ENCODE peak calls at places on chromosome 5, in ten cellular contexts. O is GM12892, M is erythroblast, T is HCT116, U is body of pancreas, P is IMR-90, F is upper lobe of left lung, B is gastrocnemius medialis, E is transverse colon, J is endothelial cell of umbilical vein. D is an unnamed sample.

GRCh38 chr5:172862165-172862801 is 28.2 kb downstream of the ERGIC1 start:
- DNase-seq in T (no peak), O (no peak), F (no peak), E (no peak), P (peak), J (peak), B (peak), M (no peak), U (no peak), D (no peak)

GRCh38 chr5:22699319-22699718 is 153.8 kb downstream of the CDH12 start:
- DNase-seq in F (no peak), O (no peak), E (no peak), U (no peak), T (no peak), P (peak), J (peak), M (no peak), B (no peak), D (no peak)

GRCh38 chr5:68067353-68067752 is 148.2 kb upstream of the PIK3R1 start:
- DNase-seq in M (no peak), E (no peak), J (no peak), T (no peak), O (no peak), P (no peak), F (no peak), B (no peak), U (no peak), D (no peak)

GRCh38 chr5:90410178-90410762 is 714 bp upstream of the CETN3 start:
- DNase-seq in E (no peak), P (no peak), T (no peak), U (no peak), J (no peak), M (peak), O (no peak), B (no peak), F (no peak), D (no peak)

GRCh38 chr5:89572696-89573095 is 689.7 kb upstream of the MEF2C start:
- DNase-seq in E (no peak), O (no peak), T (no peak), M (no peak), F (no peak), B (no peak), U (no peak), J (no peak), P (peak), D (no peak)

GRCh38 chr5:103703617-103704016 is 141.0 kb upstream of the NUDT12 start:
- DNase-seq in O (no peak), J (no peak), E (no peak), B (no peak), T (no peak), P (no peak), M (no peak), F (no peak), U (no peak), D (no peak)

GRCh38 chr5:1359713-1360112 is 14.8 kb upstream of the CLPTM1L start:
- DNase-seq in B (no peak), P (no peak), E (no peak), T (no peak), M (no peak), F (no peak), U (no peak), J (no peak), O (no peak), D (no peak)

GRCh38 chr5:73418244-73418691 is 30.3 kb downstream of the FOXD1 start:
- DNase-seq in F (no peak), E (no peak), P (no peak), U (no peak), B (no peak), J (no peak), O (no peak), M (no peak), T (no peak), D (no peak)

GRCh38 chr5:151757233-151758140 is 944 bp downstream of the ATOX1 start:
- DNase-seq in U (no peak), B (no peak), P (no peak), F (no peak), J (no peak), E (no peak), M (no peak), O (peak), T (no peak), D (no peak)

GRCh38 chr5:141760193-141760592 is 78.2 kb upstream of the ARAP3 start:
- DNase-seq in B (no peak), E (no peak), M (no peak), J (no peak), T (no peak), U (no peak), F (no peak), P (no peak), O (no peak), D (no peak)

GRCh38 chr5:163306421-163306820 is 131.0 kb upstream of the CCNG1 start:
- DNase-seq in B (no peak), P (no peak), T (peak), E (no peak), O (no peak), F (no peak), J (peak), M (peak), U (no peak), D (no peak)

GRCh38 chr5:2038337-2039179 is 155.8 kb upstream of the IRX4 start:
- DNase-seq in E (peak), F (peak), B (peak), J (peak), M (peak), U (peak), T (peak), O (peak), P (peak), D (peak)

GRCh38 chr5:51398875-51399635 is 15.8 kb downstream of the ISL1 start:
- DNase-seq in O (no peak), E (no peak), F (no peak), P (no peak), U (no peak), T (no peak), M (no peak), B (no peak), J (no peak), D (no peak)

GRCh38 chr5:17021363-17021932 is 85.4 kb upstream of the MYO10 start:
- DNase-seq in E (no peak), J (no peak), U (no peak), T (no peak), O (no peak), B (no peak), P (peak), F (no peak), M (no peak), D (no peak)

GRCh38 chr5:39015743-39016586 is 58.2 kb downstream of the RICTOR start:
- DNase-seq in F (no peak), U (no peak), P (peak), M (no peak), O (no peak), J (no peak), B (no peak), E (no peak), T (no peak), D (no peak)

GRCh38 chr5:71601222-71602026 is 14.3 kb downstream of the MCCC2 start:
- DNase-seq in E (peak), T (peak), M (peak), B (peak), F (peak), O (peak), J (peak), P (peak), U (peak), D (peak)

GRCh38 chr5:176535101-176535654 is 2.0 kb downstream of the RNF44 start:
- DNase-seq in T (no peak), P (peak), B (no peak), E (peak), J (peak), M (peak), O (peak), U (no peak), F (peak), D (no peak)

GRCh38 chr5:115623632-115624031 is 2.2 kb downstream of the TMED7 start:
- DNase-seq in P (no peak), M (peak), E (no peak), U (no peak), T (no peak), B (no peak), O (no peak), J (no peak), F (no peak), D (no peak)

GRCh38 chr5:115627295-115627825 is 1.5 kb upstream of the TMED7 start:
- DNase-seq in E (no peak), U (no peak), B (no peak), P (no peak), J (no peak), M (peak), F (no peak), T (no peak), O (no peak), D (no peak)

GRCh38 chr5:115624994-115625393 is 842 bp downstream of the TMED7 start:
- DNase-seq in O (no peak), J (no peak), U (no peak), F (no peak), M (peak), E (no peak), B (no peak), P (no peak), T (no peak), D (no peak)

GRCh38 chr5:115626444-115626823 is 598 bp upstream of the TMED7 start:
- DNase-seq in E (no peak), U (no peak), P (peak), J (no peak), M (no peak), O (no peak), T (peak), B (no peak), F (no peak), D (peak)

DNA sequence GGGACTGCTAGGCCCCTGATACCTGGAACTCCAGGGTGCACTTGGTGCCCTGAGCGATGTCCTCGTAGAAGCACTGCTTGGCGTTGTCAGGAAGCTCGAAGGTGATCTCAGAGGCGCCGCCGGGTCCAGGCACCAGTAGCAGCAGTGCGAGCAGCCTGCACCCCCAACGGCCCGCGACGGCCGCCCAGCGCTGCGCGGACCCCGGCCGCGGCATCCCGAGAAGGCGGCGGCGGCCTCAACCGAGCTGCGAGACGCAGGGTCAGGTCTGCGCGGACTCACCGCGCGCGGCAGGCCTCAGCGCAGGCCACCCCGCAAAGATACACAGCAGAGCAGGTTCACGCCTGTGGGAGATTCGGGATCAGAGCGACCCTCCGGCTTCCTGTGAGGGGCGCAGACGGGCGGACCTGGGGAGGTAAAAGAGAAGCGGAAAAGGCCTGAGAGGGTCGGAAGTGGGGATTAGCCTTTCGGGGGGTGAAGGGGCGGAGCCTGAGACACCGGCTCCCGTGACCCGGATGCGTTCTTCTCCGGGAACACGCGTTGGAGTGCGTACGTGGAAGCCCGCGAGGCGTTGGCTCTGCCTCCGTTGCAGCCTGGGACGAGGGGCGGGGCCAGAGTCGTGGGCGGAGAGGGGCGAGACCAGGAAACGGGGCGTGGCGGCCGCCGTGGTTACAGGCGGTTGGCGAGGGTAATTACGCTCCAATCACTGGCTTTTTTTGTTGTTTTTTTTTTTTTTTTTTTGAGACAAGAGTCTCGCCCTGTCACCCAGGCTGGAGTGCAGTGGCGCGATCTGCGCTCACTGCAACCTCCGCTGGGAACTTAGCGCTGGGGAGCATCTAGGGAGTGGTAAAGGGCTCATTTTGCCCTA is at the start of gene TMED7:
- DNase-seq in J (peak), T (peak), P (peak), F (peak), E (peak), U (peak), O (peak), M (peak), B (peak), D (peak)
- TF ChIP-seq POLR2A in J (peak), T (peak), P (peak), F (peak), E (peak), U (peak), O (peak), M (peak), B (peak), D (peak)

DNA sequence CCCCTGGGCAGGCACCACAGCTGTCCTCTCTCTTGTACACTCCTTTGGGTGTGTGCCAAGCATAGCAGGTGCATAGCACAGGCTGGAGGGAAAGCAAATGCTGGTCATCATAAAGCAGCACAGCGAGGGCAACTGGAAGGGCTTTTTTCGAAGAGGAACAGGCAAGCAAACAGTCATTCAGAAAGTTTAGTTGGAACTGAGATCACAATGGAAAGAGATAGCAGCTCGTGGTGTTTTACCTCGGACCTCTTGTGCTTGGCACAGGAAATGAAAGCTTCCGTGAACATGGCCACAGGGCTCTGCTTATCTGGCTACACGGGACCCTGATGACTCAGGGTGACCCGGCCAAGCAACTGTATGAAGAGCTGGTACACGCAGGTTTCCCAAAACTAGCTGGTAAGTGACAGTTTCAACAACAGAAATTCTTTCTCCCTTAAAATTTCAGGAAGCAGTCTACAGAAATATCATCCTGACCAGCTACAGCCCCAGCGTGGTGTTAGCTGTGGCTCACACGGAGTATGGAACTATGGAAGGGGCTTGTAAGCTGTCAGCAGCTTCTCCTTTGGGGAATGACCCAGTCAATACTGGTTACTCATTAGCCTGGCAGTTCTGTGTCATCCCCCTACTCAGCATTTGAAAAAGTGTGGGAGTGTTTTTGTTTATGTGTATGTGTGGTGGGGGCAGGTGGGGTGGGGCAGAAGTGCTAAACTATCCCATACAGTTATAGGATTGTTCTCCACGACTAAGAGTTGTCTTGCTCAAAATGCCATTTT is 48.1 kb downstream of the POC5 start:
- DNase-seq in P (peak), T (no peak), O (peak), U (peak), J (peak), F (peak), B (peak), M (peak), E (peak), D (peak)
- TF ChIP-seq POLR2A in P (no peak), T (no peak), O (peak), U (no peak), J (peak), F (no peak), B (no peak), M (peak), E (no peak), D (no peak)

GRCh38 chr5:43066231-43066798 is 26.2 kb upstream of the ANXA2R start:
- DNase-seq in U (peak), E (peak), P (peak), T (peak), B (peak), F (peak), J (peak), O (peak), M (peak), D (no peak)
- TF ChIP-seq POLR2A in U (peak), E (peak), P (peak), T (no peak), B (no peak), F (peak), J (peak), O (peak), M (no peak), D (peak)

GRCh38 chr5:180988592-180988991 is at the start of gene BTNL3:
- DNase-seq in P (no peak), U (no peak), F (no peak), J (no peak), M (no peak), O (no peak), E (peak), T (no peak), B (no peak), D (no peak)
- TF ChIP-seq POLR2A in P (no peak), U (no peak), F (no peak), J (no peak), M (no peak), O (no peak), E (peak), T (no peak), B (no peak), D (no peak)

GRCh38 chr5:179588166-179588565 is 35.3 kb downstream of the HNRNPH1 start:
- DNase-seq in T (no peak), M (no peak), B (no peak), F (no peak), O (no peak), J (no peak), P (peak), E (no peak), U (no peak), D (no peak)

GRCh38 chr5:179585903-179586511 is 35.7 kb downstream of the RUFY1 start:
- DNase-seq in P (no peak), T (no peak), J (no peak), F (peak), E (no peak), O (no peak), U (no peak), B (no peak), M (no peak), D (no peak)
- TF ChIP-seq POLR2A in P (no peak), T (no peak), J (no peak), F (no peak), E (no peak), O (no peak), U (no peak), B (no peak), M (no peak), D (no peak)

GRCh38 chr5:140240987-140241706 is 61.8 kb downstream of the PFDN1 start:
- DNase-seq in P (peak), F (peak), M (peak), T (peak), E (peak), U (peak), J (peak), B (peak), O (no peak), D (peak)
- TF ChIP-seq POLR2A in P (no peak), F (no peak), M (no peak), T (no peak), E (peak), U (no peak), J (peak), B (no peak), O (no peak), D (no peak)

GRCh38 chr5:109409061-109409843 is 522 bp downstream of the PJA2 start:
- DNase-seq in P (peak), M (peak), E (peak), F (peak), B (peak), T (peak), O (peak), U (peak), J (peak), D (peak)
- TF ChIP-seq POLR2A in P (peak), M (peak), E (no peak), F (peak), B (no peak), T (no peak), O (peak), U (no peak), J (no peak), D (peak)

GRCh38 chr5:131634996-131635754 is at the start of gene RAPGEF6:
- DNase-seq in J (peak), U (peak), O (peak), P (peak), F (peak), T (peak), M (peak), E (peak), B (peak), D (peak)
- TF ChIP-seq POLR2A in J (peak), U (peak), O (peak), P (peak), F (peak), T (no peak), M (peak), E (peak), B (peak), D (peak)

DNA sequence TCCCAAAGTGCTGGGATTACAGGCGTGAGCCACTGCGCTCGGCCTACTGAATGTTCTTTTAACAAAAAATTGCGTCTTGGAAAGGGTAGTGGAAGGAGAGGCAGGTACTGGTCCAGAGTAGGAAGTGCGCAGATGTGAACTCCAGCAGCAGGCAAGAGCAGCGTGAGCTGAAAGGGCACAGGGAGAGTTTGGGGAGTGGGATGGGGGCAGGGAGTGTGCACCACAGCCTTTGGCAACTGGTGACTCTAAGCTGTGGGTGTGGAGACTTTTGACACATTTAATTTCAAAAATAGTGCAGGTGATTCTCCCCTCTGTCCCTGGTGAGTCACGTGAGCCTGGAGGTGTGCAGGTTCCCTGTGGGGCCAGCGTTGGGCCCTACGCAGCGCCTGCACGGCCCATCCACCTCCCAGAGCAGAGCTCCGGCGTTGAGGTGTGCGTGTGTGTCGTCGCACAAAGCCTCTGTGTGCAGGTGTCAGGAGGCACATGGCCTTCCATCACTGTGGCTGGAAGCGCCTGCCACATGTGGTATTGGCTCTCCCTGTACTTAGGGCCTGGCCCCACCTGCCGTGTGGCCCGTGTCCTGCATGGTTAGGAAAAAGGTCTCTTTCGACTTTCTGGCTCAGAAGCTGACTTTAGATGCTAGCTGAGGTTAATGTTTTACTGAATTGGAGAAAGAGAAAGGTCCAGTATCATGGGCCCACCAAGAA is 11.5 kb downstream of the SQSTM1 start:
- DNase-seq in P (no peak), T (no peak), B (no peak), E (no peak), U (no peak), O (no peak), M (no peak), J (no peak), F (no peak), D (no peak)
- TF ChIP-seq POLR2A in P (no peak), T (no peak), B (no peak), E (no peak), U (no peak), O (peak), M (no peak), J (peak), F (no peak), D (no peak)

DNA sequence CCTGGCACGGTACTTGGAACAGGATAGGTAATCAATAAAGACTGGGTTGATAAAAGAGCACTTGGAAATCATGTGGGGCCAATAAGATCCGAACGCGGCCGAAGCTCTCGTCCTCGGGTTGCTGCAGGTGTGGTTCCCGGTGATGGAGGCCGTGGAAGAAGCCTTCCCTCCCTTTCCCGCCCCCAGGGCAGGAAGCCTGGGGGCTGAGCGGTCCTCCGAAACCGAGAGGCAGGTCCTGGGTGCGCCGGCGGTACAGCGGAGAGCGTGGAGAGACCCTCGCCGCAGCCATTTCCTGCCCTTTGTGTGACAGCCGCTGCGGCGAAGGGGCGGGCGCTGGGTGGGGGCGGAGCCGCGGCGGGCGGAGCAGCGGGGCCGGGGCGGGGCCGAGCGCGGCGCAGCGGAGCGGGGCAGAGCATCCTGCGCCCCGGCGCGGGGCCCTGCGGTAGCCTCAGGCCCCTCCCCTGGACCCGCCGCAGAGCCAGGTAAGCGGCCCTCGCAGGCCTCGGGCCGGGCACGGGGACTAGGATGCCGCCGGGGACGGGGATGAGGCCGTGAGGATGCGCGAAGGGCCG is at the start of gene CYFIP2:
- DNase-seq in J (peak), O (peak), F (peak), P (peak), B (no peak), M (peak), U (peak), E (peak), T (no peak), D (peak)
- TF ChIP-seq POLR2A in J (no peak), O (peak), F (no peak), P (no peak), B (no peak), M (no peak), U (no peak), E (no peak), T (no peak), D (no peak)